ENCODE peak calls at places on chromosomes 13 and 19, in five cellular contexts. N is left cardiac atrium, S is T1000, Y is ELF-1, G is NCI-H2029. J is an unnamed sample.

GRCh38 chr13:108185218-108185617 is 30.1 kb downstream of the LIG4 start:
- DNase-seq in N (no peak), S (no peak), Y (no peak), G (no peak), J (no peak)

GRCh38 chr19:30320916-30321315 is 51.3 kb upstream of the ZNF536 start:
- DNase-seq in N (no peak), S (no peak), Y (no peak), G (no peak), J (no peak)

GRCh38 chr19:46571495-46571894 is 29.6 kb upstream of the CALM3 start:
- DNase-seq in N (no peak), S (no peak), Y (peak), G (no peak), J (no peak)

GRCh38 chr13:45166858-45167257 is 34.0 kb downstream of the KCTD4 start:
- DNase-seq in N (no peak), S (no peak), Y (no peak), G (no peak), J (no peak)

GRCh38 chr19:34241513-34242337 is 12.6 kb upstream of the GARRE1 start:
- DNase-seq in N (no peak), S (no peak), Y (peak), G (peak), J (no peak)

GRCh38 chr19:54364775-54365257 is at the start of gene LAIR1:
- DNase-seq in N (peak), S (no peak), Y (no peak), G (no peak), J (peak)

GRCh38 chr19:11639602-11640471 is 42.6 kb downstream of the ZNF627 start:
- DNase-seq in N (peak), S (peak), Y (peak), G (peak), J (peak)

GRCh38 chr19:18846862-18847515 is 15.2 kb downstream of the UPF1 start:
- DNase-seq in N (peak), S (peak), Y (peak), G (no peak), J (peak)

GRCh38 chr13:31545616-31546015 is 193.7 kb upstream of the RXFP2 start:
- DNase-seq in N (no peak), S (no peak), Y (no peak), G (no peak), J (no peak)

GRCh38 chr13:108858676-108859075 is 229.3 kb downstream of the MYO16 start:
- DNase-seq in N (no peak), S (no peak), Y (no peak), G (no peak), J (no peak)

GRCh38 chr13:99988469-99989375 is 7.1 kb downstream of the ZIC2 start:
- DNase-seq in N (no peak), S (no peak), Y (no peak), G (no peak), J (no peak)

GRCh38 chr19:31110331-31110730 is 238.9 kb downstream of the TSHZ3 start:
- DNase-seq in N (peak), S (no peak), Y (no peak), G (no peak), J (no peak)

GRCh38 chr13:110293649-110294048 is 13.3 kb downstream of the COL4A1 start:
- DNase-seq in N (no peak), S (no peak), Y (no peak), G (no peak), J (no peak)

GRCh38 chr13:111213964-111214726 is 99.0 kb downstream of the ARHGEF7 start:
- DNase-seq in N (no peak), S (no peak), Y (no peak), G (peak), J (peak)

GRCh38 chr19:29927944-29928669 is 13.9 kb upstream of the URI1 start:
- DNase-seq in N (no peak), S (no peak), Y (peak), G (no peak), J (peak)

GRCh38 chr13:102609696-102610095 is 12.9 kb downstream of the TPP2 start:
- DNase-seq in N (no peak), S (no peak), Y (no peak), G (no peak), J (no peak)

GRCh38 chr13:27533155-27533643 is 82.8 kb upstream of the MTIF3 start:
- DNase-seq in N (peak), S (no peak), Y (peak), G (peak), J (peak)

GRCh38 chr13:24842533-24843278 is 78.7 kb downstream of the RNF17 start:
- DNase-seq in N (no peak), S (no peak), Y (no peak), G (no peak), J (no peak)

GRCh38 chr19:45597425-45598111 is 4.4 kb downstream of the GPR4 start:
- DNase-seq in N (peak), S (no peak), Y (no peak), G (no peak), J (no peak)

GRCh38 chr13:30870049-30870884 is 35.8 kb upstream of the MEDAG start:
- DNase-seq in N (peak), S (peak), Y (peak), G (no peak), J (peak)

GRCh38 chr13:93079294-93079693 is 147.3 kb upstream of the GPC6 start:
- DNase-seq in N (no peak), S (no peak), Y (no peak), G (no peak), J (no peak)

GRCh38 chr13:42116225-42116624 is 67.8 kb downstream of the DGKH start:
- DNase-seq in N (no peak), S (no peak), Y (no peak), G (no peak), J (no peak)

GRCh38 chr13:40668335-40668734 is 1.9 kb upstream of the FOXO1 start:
- DNase-seq in N (peak), S (no peak), Y (no peak), G (no peak), J (no peak)